ENCODE peak calls at places on chromosomes 12 and 14, in six cellular contexts. One of them, this sample, is unnamed.

GRCh38 chr14:52692248-52692962 is 3.0 kb downstream of the ERO1A start:
- DNase-seq in hepatocyte: no peak
- DNase-seq in heart left ventricle: no peak
- DNase-seq in prostate gland: no peak
- DNase-seq in MM.1S: no peak
- DNase-seq in endodermal cell: no peak
- DNase-seq in this sample: no peak

GRCh38 chr14:81589381-81590065 is 55.9 kb upstream of the SEL1L start:
- DNase-seq in hepatocyte: no peak
- DNase-seq in heart left ventricle: no peak
- DNase-seq in prostate gland: no peak
- DNase-seq in MM.1S: no peak
- DNase-seq in endodermal cell: no peak
- DNase-seq in this sample: no peak

GRCh38 chr12:802242-802995 is 50.0 kb downstream of the WNK1 start:
- DNase-seq in hepatocyte: no peak
- DNase-seq in heart left ventricle: no peak
- DNase-seq in prostate gland: no peak
- DNase-seq in MM.1S: no peak
- DNase-seq in endodermal cell: no peak
- DNase-seq in this sample: no peak

GRCh38 chr14:42911642-42912041 is 1305.0 kb downstream of the LRFN5 start:
- DNase-seq in hepatocyte: no peak
- DNase-seq in heart left ventricle: no peak
- DNase-seq in prostate gland: no peak
- DNase-seq in MM.1S: no peak
- DNase-seq in endodermal cell: no peak
- DNase-seq in this sample: no peak

GRCh38 chr14:73245401-73246325 is 8.4 kb downstream of the PAPLN start:
- DNase-seq in hepatocyte: peak
- DNase-seq in heart left ventricle: peak
- DNase-seq in prostate gland: no peak
- DNase-seq in MM.1S: no peak
- DNase-seq in endodermal cell: peak
- DNase-seq in this sample: no peak

GRCh38 chr12:110503432-110503831 is 1.3 kb downstream of the RAD9B start:
- DNase-seq in hepatocyte: no peak
- DNase-seq in heart left ventricle: no peak
- DNase-seq in prostate gland: no peak
- DNase-seq in MM.1S: no peak
- DNase-seq in endodermal cell: no peak
- DNase-seq in this sample: no peak

GRCh38 chr14:63510538-63510937 is 32.6 kb downstream of the PPP2R5E start:
- DNase-seq in hepatocyte: no peak
- DNase-seq in heart left ventricle: no peak
- DNase-seq in prostate gland: no peak
- DNase-seq in MM.1S: no peak
- DNase-seq in endodermal cell: no peak
- DNase-seq in this sample: no peak

GRCh38 chr14:58861546-58861945 is 223.8 kb downstream of the DACT1 start:
- DNase-seq in hepatocyte: no peak
- DNase-seq in heart left ventricle: no peak
- DNase-seq in prostate gland: no peak
- DNase-seq in MM.1S: no peak
- DNase-seq in endodermal cell: no peak
- DNase-seq in this sample: no peak

GRCh38 chr12:7004840-7005239 is 13.4 kb downstream of the LPCAT3 start:
- DNase-seq in hepatocyte: no peak
- DNase-seq in heart left ventricle: no peak
- DNase-seq in prostate gland: no peak
- DNase-seq in MM.1S: no peak
- DNase-seq in endodermal cell: no peak
- DNase-seq in this sample: no peak

GRCh38 chr12:102427542-102427923 is 52.8 kb downstream of the IGF1 start:
- DNase-seq in hepatocyte: no peak
- DNase-seq in heart left ventricle: peak
- DNase-seq in prostate gland: no peak
- DNase-seq in MM.1S: no peak
- DNase-seq in endodermal cell: no peak
- DNase-seq in this sample: peak

GRCh38 chr12:40989785-40990184 is 198.3 kb upstream of the PDZRN4 start:
- DNase-seq in hepatocyte: no peak
- DNase-seq in heart left ventricle: no peak
- DNase-seq in prostate gland: no peak
- DNase-seq in MM.1S: no peak
- DNase-seq in endodermal cell: no peak
- DNase-seq in this sample: no peak

GRCh38 chr14:70716483-70716882 is 74.8 kb downstream of the TTC9 start:
- DNase-seq in hepatocyte: no peak
- DNase-seq in heart left ventricle: no peak
- DNase-seq in prostate gland: no peak
- DNase-seq in MM.1S: no peak
- DNase-seq in endodermal cell: peak
- DNase-seq in this sample: no peak

GRCh38 chr12:4272014-4272975 is 1.3 kb upstream of the CCND2 start:
- DNase-seq in hepatocyte: peak
- DNase-seq in heart left ventricle: peak
- DNase-seq in prostate gland: peak
- DNase-seq in MM.1S: peak
- DNase-seq in endodermal cell: peak
- DNase-seq in this sample: peak

GRCh38 chr14:28321475-28322244 is 444.9 kb upstream of the FOXG1 start:
- DNase-seq in hepatocyte: no peak
- DNase-seq in heart left ventricle: no peak
- DNase-seq in prostate gland: no peak
- DNase-seq in MM.1S: no peak
- DNase-seq in endodermal cell: no peak
- DNase-seq in this sample: no peak

GRCh38 chr14:97513891-97514290 is 716.7 kb downstream of the VRK1 start:
- DNase-seq in hepatocyte: no peak
- DNase-seq in heart left ventricle: no peak
- DNase-seq in prostate gland: no peak
- DNase-seq in MM.1S: no peak
- DNase-seq in endodermal cell: no peak
- DNase-seq in this sample: no peak

GRCh38 chr14:56814468-56815074 is 4.3 kb upstream of the OTX2 start:
- DNase-seq in hepatocyte: no peak
- DNase-seq in heart left ventricle: no peak
- DNase-seq in prostate gland: no peak
- DNase-seq in MM.1S: no peak
- DNase-seq in endodermal cell: peak
- DNase-seq in this sample: no peak

GRCh38 chr12:110436231-110436630 is 13.9 kb downstream of the ARPC3 start:
- DNase-seq in hepatocyte: no peak
- DNase-seq in heart left ventricle: no peak
- DNase-seq in prostate gland: no peak
- DNase-seq in MM.1S: no peak
- DNase-seq in endodermal cell: no peak
- DNase-seq in this sample: no peak

GRCh38 chr12:109795023-109795422 is 38.2 kb downstream of the TRPV4 start:
- DNase-seq in hepatocyte: no peak
- DNase-seq in heart left ventricle: no peak
- DNase-seq in prostate gland: no peak
- DNase-seq in MM.1S: no peak
- DNase-seq in endodermal cell: no peak
- DNase-seq in this sample: no peak

GRCh38 chr12:132278421-132279183 is 50.8 kb downstream of the GALNT9 start:
- DNase-seq in hepatocyte: no peak
- DNase-seq in heart left ventricle: no peak
- DNase-seq in prostate gland: no peak
- DNase-seq in MM.1S: no peak
- DNase-seq in endodermal cell: no peak
- DNase-seq in this sample: no peak

GRCh38 chr12:18373176-18373575 is 111.9 kb downstream of the PIK3C2G start:
- DNase-seq in hepatocyte: no peak
- DNase-seq in heart left ventricle: no peak
- DNase-seq in prostate gland: no peak
- DNase-seq in MM.1S: no peak
- DNase-seq in endodermal cell: no peak
- DNase-seq in this sample: no peak

GRCh38 chr12:56518570-56518969 is 3.0 kb upstream of the RBMS2 start:
- DNase-seq in hepatocyte: no peak
- DNase-seq in heart left ventricle: no peak
- DNase-seq in prostate gland: no peak
- DNase-seq in MM.1S: no peak
- DNase-seq in endodermal cell: no peak
- DNase-seq in this sample: no peak

GRCh38 chr12:113120670-113121370 is 14.7 kb downstream of the RASAL1 start:
- DNase-seq in hepatocyte: no peak
- DNase-seq in heart left ventricle: no peak
- DNase-seq in prostate gland: no peak
- DNase-seq in MM.1S: no peak
- DNase-seq in endodermal cell: no peak
- DNase-seq in this sample: no peak

GRCh38 chr12:93256258-93256969 is 121.3 kb upstream of the NUDT4 start:
- DNase-seq in hepatocyte: no peak
- DNase-seq in heart left ventricle: no peak
- DNase-seq in prostate gland: no peak
- DNase-seq in MM.1S: no peak
- DNase-seq in endodermal cell: no peak
- DNase-seq in this sample: no peak

GRCh38 chr12:2027379-2027778 is 23.1 kb upstream of the DCP1B start:
- DNase-seq in hepatocyte: no peak
- DNase-seq in heart left ventricle: no peak
- DNase-seq in prostate gland: no peak
- DNase-seq in MM.1S: no peak
- DNase-seq in endodermal cell: no peak
- DNase-seq in this sample: no peak

GRCh38 chr12:78888583-78888982 is 24.0 kb downstream of the SYT1 start:
- DNase-seq in hepatocyte: no peak
- DNase-seq in heart left ventricle: no peak
- DNase-seq in prostate gland: no peak
- DNase-seq in MM.1S: peak
- DNase-seq in endodermal cell: no peak
- DNase-seq in this sample: no peak

GRCh38 chr12:57047981-57048380 is 1.9 kb downstream of the MYO1A start:
- DNase-seq in hepatocyte: no peak
- DNase-seq in heart left ventricle: no peak
- DNase-seq in prostate gland: no peak
- DNase-seq in MM.1S: no peak
- DNase-seq in endodermal cell: no peak
- DNase-seq in this sample: no peak

GRCh38 chr12:132067182-132067581 is 76.9 kb downstream of the DDX51 start:
- DNase-seq in hepatocyte: no peak
- DNase-seq in heart left ventricle: no peak
- DNase-seq in prostate gland: no peak
- DNase-seq in MM.1S: no peak
- DNase-seq in endodermal cell: no peak
- DNase-seq in this sample: no peak

GRCh38 chr12:51819851-51820720 is 28.4 kb downstream of the FIGNL2 start:
- DNase-seq in hepatocyte: no peak
- DNase-seq in heart left ventricle: no peak
- DNase-seq in prostate gland: peak
- DNase-seq in MM.1S: no peak
- DNase-seq in endodermal cell: no peak
- DNase-seq in this sample: no peak

GRCh38 chr14:78633747-78634146 is 463.6 kb downstream of the NRXN3 start:
- DNase-seq in hepatocyte: no peak
- DNase-seq in heart left ventricle: no peak
- DNase-seq in prostate gland: peak
- DNase-seq in MM.1S: no peak
- DNase-seq in endodermal cell: peak
- DNase-seq in this sample: no peak
- H3K27ac ChIP-seq in hepatocyte: no peak
- H3K27ac ChIP-seq in heart left ventricle: no peak
- H3K27ac ChIP-seq in prostate gland: no peak
- H3K27ac ChIP-seq in MM.1S: no peak
- H3K27ac ChIP-seq in endodermal cell: peak
- H3K27ac ChIP-seq in this sample: no peak

GRCh38 chr14:105314287-105315185 is at the start of gene PACS2:
- DNase-seq in hepatocyte: peak
- DNase-seq in heart left ventricle: peak
- DNase-seq in prostate gland: peak
- DNase-seq in MM.1S: peak
- DNase-seq in endodermal cell: peak
- DNase-seq in this sample: peak
- H3K27ac ChIP-seq in hepatocyte: peak
- H3K27ac ChIP-seq in heart left ventricle: peak
- H3K27ac ChIP-seq in prostate gland: peak
- H3K27ac ChIP-seq in MM.1S: peak
- H3K27ac ChIP-seq in endodermal cell: peak
- H3K27ac ChIP-seq in this sample: peak

DNA sequence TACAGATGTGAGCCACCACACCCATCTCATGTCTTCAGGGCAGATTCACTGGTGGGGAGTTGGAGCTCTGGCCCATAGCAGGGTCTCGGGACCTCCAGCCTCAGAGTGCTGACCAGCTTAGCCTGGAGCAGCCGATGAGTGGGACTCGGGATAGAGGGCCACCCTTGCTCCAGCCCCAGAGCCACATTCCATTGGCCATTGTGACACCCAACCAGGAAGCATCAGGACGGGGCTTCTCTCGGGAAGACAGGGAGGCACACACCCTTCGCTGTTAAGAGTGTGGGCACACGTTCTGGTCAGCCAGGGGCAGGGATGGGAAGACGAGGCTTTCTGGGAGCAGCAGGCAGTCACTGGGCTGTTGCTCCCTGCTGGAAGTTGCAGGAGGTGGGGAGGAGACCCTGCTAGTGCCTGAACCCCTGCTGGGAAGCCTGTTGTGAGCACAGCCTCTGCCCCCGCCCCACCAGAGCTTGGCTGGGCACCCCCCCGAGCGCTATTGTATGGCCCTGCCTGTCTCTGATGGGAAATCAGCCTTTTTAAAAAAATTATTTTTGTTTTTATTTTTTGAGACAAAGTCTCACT is 1.6 kb downstream of the ADGRD1 start:
- DNase-seq in hepatocyte: no peak
- DNase-seq in heart left ventricle: peak
- DNase-seq in prostate gland: no peak
- DNase-seq in MM.1S: no peak
- DNase-seq in endodermal cell: peak
- DNase-seq in this sample: no peak
- H3K27ac ChIP-seq in hepatocyte: no peak
- H3K27ac ChIP-seq in heart left ventricle: peak
- H3K27ac ChIP-seq in prostate gland: no peak
- H3K27ac ChIP-seq in MM.1S: no peak
- H3K27ac ChIP-seq in endodermal cell: no peak
- H3K27ac ChIP-seq in this sample: no peak

GRCh38 chr12:123475256-123475703 is 17.3 kb downstream of the SNRNP35 start:
- DNase-seq in hepatocyte: no peak
- DNase-seq in heart left ventricle: no peak
- DNase-seq in prostate gland: no peak
- DNase-seq in MM.1S: no peak
- DNase-seq in endodermal cell: no peak
- DNase-seq in this sample: no peak

GRCh38 chr12:123472438-123472849 is 14.5 kb downstream of the SNRNP35 start:
- DNase-seq in hepatocyte: no peak
- DNase-seq in heart left ventricle: no peak
- DNase-seq in prostate gland: no peak
- DNase-seq in MM.1S: no peak
- DNase-seq in endodermal cell: no peak
- DNase-seq in this sample: no peak

GRCh38 chr12:123469978-123470377 is 12.0 kb downstream of the SNRNP35 start:
- DNase-seq in hepatocyte: no peak
- DNase-seq in heart left ventricle: no peak
- DNase-seq in prostate gland: no peak
- DNase-seq in MM.1S: no peak
- DNase-seq in endodermal cell: no peak
- DNase-seq in this sample: no peak

GRCh38 chr12:123474493-123475255 is 16.7 kb downstream of the SNRNP35 start:
- DNase-seq in hepatocyte: no peak
- DNase-seq in heart left ventricle: no peak
- DNase-seq in prostate gland: no peak
- DNase-seq in MM.1S: no peak
- DNase-seq in endodermal cell: no peak
- DNase-seq in this sample: no peak

GRCh38 chr12:123471374-123472068 is 13.6 kb downstream of the SNRNP35 start:
- DNase-seq in hepatocyte: peak
- DNase-seq in heart left ventricle: peak
- DNase-seq in prostate gland: no peak
- DNase-seq in MM.1S: no peak
- DNase-seq in endodermal cell: no peak
- DNase-seq in this sample: peak
- H3K27ac ChIP-seq in hepatocyte: no peak
- H3K27ac ChIP-seq in heart left ventricle: no peak
- H3K27ac ChIP-seq in prostate gland: no peak
- H3K27ac ChIP-seq in MM.1S: no peak
- H3K27ac ChIP-seq in endodermal cell: no peak
- H3K27ac ChIP-seq in this sample: peak

This sample was measured in dorsolateral prefrontal cortex.